ENCODE peak calls at places on chromosomes 7 and 10, in five cellular contexts. Y is stimulated activated CD4-positive, alpha-beta T cell treated with anti-CD3 and anti-CD28 coated beads, Interleukin-4, amount 100 ng/mL, for 48 hours; I is CD8-positive, alpha-beta memory T cell; M is NCI-H1436; F is DMS153. X is an unnamed sample.

GRCh38 chr7:90119178-90119971 is 34.9 kb upstream of the STEAP1 start:
- DNase-seq in Y (peak), I (no peak), M (no peak), F (no peak), X (peak)

GRCh38 chr10:16183989-16184643 is 252.7 kb upstream of the PTER start:
- DNase-seq in Y (no peak), I (no peak), M (no peak), F (no peak), X (no peak)

GRCh38 chr10:92572362-92573090 is 1.4 kb downstream of the IDE start:
- DNase-seq in Y (no peak), I (no peak), M (no peak), F (no peak), X (no peak)

GRCh38 chr7:1531979-1532455 is 1.5 kb downstream of the MAFK start:
- DNase-seq in Y (no peak), I (no peak), M (no peak), F (peak), X (no peak)

GRCh38 chr7:142357953-142358520 is 100.2 kb upstream of the PRSS58 start:
- DNase-seq in Y (no peak), I (no peak), M (no peak), F (peak), X (peak)

GRCh38 chr7:101624246-101625000 is 4.7 kb downstream of the MYL10 start:
- DNase-seq in Y (no peak), I (no peak), M (no peak), F (no peak), X (peak)

GRCh38 chr7:28607799-28608198 is 195.5 kb downstream of the CREB5 start:
- DNase-seq in Y (no peak), I (no peak), M (no peak), F (no peak), X (no peak)

GRCh38 chr10:4623200-4623599 is 202.8 kb upstream of the AKR1E2 start:
- DNase-seq in Y (no peak), I (no peak), M (no peak), F (no peak), X (no peak)

GRCh38 chr10:62394556-62395018 is 20.4 kb downstream of the ZNF365 start:
- DNase-seq in Y (no peak), I (no peak), M (no peak), F (no peak), X (peak)

GRCh38 chr10:34049887-34050286 is 715.4 kb upstream of the NRP1 start:
- DNase-seq in Y (peak), I (no peak), M (no peak), F (no peak), X (peak)

GRCh38 chr7:115707236-115707635 is 323.3 kb downstream of the TFEC start:
- DNase-seq in Y (no peak), I (no peak), M (peak), F (peak), X (peak)

GRCh38 chr10:90087197-90088007 is 386.0 kb downstream of the KIF20B start:
- DNase-seq in Y (no peak), I (no peak), M (no peak), F (no peak), X (peak)

GRCh38 chr7:70752794-70753241 is 379.1 kb upstream of the GALNT17 start:
- DNase-seq in Y (no peak), I (no peak), M (no peak), F (no peak), X (peak)

GRCh38 chr10:97771055-97771811 is 566 bp downstream of the SFRP5 start:
- DNase-seq in Y (no peak), I (no peak), M (no peak), F (peak), X (peak)

GRCh38 chr7:140638311-140638791 is 2.3 kb downstream of the DENND2A start:
- DNase-seq in Y (no peak), I (no peak), M (no peak), F (no peak), X (peak)

GRCh38 chr7:85554294-85554877 is 367.5 kb upstream of the SEMA3D start:
- DNase-seq in Y (no peak), I (no peak), M (peak), F (peak), X (peak)

GRCh38 chr10:34713875-34714274 is 101.2 kb downstream of the PARD3 start:
- DNase-seq in Y (no peak), I (no peak), M (no peak), F (no peak), X (peak)

GRCh38 chr7:16645593-16646426 is at the start of the genes ANKMY2 and BZW2:
- DNase-seq in Y (peak), I (peak), M (peak), F (peak), X (peak)

GRCh38 chr10:37700886-37701780 is 156.3 kb downstream of the ZNF248 start:
- DNase-seq in Y (no peak), I (no peak), M (no peak), F (no peak), X (no peak)

GRCh38 chr7:2003931-2004812 is 228.6 kb downstream of the MAD1L1 start:
- DNase-seq in Y (no peak), I (peak), M (no peak), F (no peak), X (no peak)

GRCh38 chr10:656883-657282 is 32.6 kb downstream of the DIP2C start:
- DNase-seq in Y (no peak), I (no peak), M (no peak), F (no peak), X (no peak)

GRCh38 chr10:124677871-124678565 is 66.2 kb downstream of the FAM53B start:
- DNase-seq in Y (no peak), I (no peak), M (no peak), F (no peak), X (no peak)

GRCh38 chr7:44385384-44386138 is 60.2 kb upstream of the CAMK2B start:
- DNase-seq in Y (no peak), I (no peak), M (no peak), F (no peak), X (no peak)

X was measured in mesendoderm.